ENCODE peak calls at places on chromosomes 16 and 17, in seven cellular contexts. I is WERI-Rb-1; J is stimulated activated CD4-positive, alpha-beta T cell treated with anti-CD3 and anti-CD28 coated beads, TNF-alpha, amount 100 ng/mL, for 48 hours; T is ACHN; Q is GM19239; F is GM23248; S is kidney epithelial cell. U is an unnamed sample.

GRCh38 chr16:50025544-50025931 is 513 bp downstream of the CNEP1R1 start:
- DNase-seq in F (peak), Q (peak), T (peak), S (peak), I (peak), J (no peak), U (peak)

GRCh38 chr16:4733211-4733742 is 794 bp downstream of the ANKS3 start:
- DNase-seq in J (no peak), S (no peak), Q (no peak), F (peak), T (no peak), I (no peak), U (no peak)

GRCh38 chr17:66025551-66025950 is 166.4 kb downstream of the CEP112 start:
- DNase-seq in F (no peak), J (no peak), Q (no peak), T (no peak), S (no peak), I (no peak), U (no peak)

GRCh38 chr16:359067-359763 is 6.7 kb upstream of the AXIN1 start:
- DNase-seq in J (no peak), I (no peak), F (no peak), T (no peak), S (no peak), Q (no peak), U (no peak)

GRCh38 chr16:66667944-66668343 is 28.6 kb downstream of the CMTM4 start:
- DNase-seq in I (no peak), J (no peak), S (no peak), Q (no peak), T (no peak), F (no peak), U (no peak)

GRCh38 chr16:25298165-25298872 is 40.7 kb upstream of the ZKSCAN2 start:
- DNase-seq in F (no peak), I (no peak), J (no peak), S (no peak), Q (no peak), T (no peak), U (no peak)

GRCh38 chr16:47053895-47054294 is 80.4 kb upstream of the DNAJA2 start:
- DNase-seq in I (no peak), Q (no peak), J (no peak), F (no peak), S (no peak), T (no peak), U (no peak)

GRCh38 chr17:61492759-61493526 is 40.7 kb downstream of the TBX4 start:
- DNase-seq in I (no peak), T (no peak), F (peak), J (no peak), Q (no peak), S (no peak), U (no peak)

GRCh38 chr16:82329504-82330192 is 159.6 kb upstream of the MPHOSPH6 start:
- DNase-seq in J (no peak), T (no peak), I (no peak), S (no peak), F (no peak), Q (no peak), U (no peak)

GRCh38 chr17:61149862-61150362 is 249.7 kb upstream of the TBX2 start:
- DNase-seq in I (no peak), S (no peak), T (no peak), Q (no peak), F (no peak), J (no peak), U (no peak)

GRCh38 chr17:70539172-70539924 is 370.0 kb downstream of the KCNJ2 start:
- DNase-seq in Q (no peak), J (no peak), T (no peak), S (no peak), I (no peak), F (no peak), U (no peak)

GRCh38 chr16:17945080-17945601 is 391.4 kb downstream of the NPIPA8 start:
- DNase-seq in S (no peak), T (no peak), J (no peak), I (no peak), Q (no peak), F (no peak), U (no peak)

GRCh38 chr17:27748360-27748825 is 51.9 kb downstream of the NOS2 start:
- DNase-seq in I (no peak), Q (no peak), J (no peak), T (no peak), F (no peak), S (no peak), U (no peak)

GRCh38 chr17:76124582-76125390 is 16.3 kb downstream of the FOXJ1 start:
- DNase-seq in Q (no peak), S (no peak), J (no peak), I (peak), T (peak), F (peak), U (no peak)

GRCh38 chr16:23348579-23349469 is 46.7 kb downstream of the SCNN1B start:
- DNase-seq in Q (no peak), J (no peak), S (no peak), F (peak), T (no peak), I (peak), U (no peak)

GRCh38 chr17:41784207-41784744 is 2.2 kb downstream of the JUP start:
- DNase-seq in S (peak), F (peak), Q (no peak), I (peak), J (no peak), T (peak), U (no peak)

U was measured in CD8-positive, alpha-beta memory T cell.